ENCODE peak calls at places on chromosome 21, in eight cellular contexts. One of them, this sample, is unnamed. For H3K4me1, the result is how much of the 10 kb centered on the place peaks cover.

GRCh38 chr21:36330904-36331303 is 10.9 kb downstream of the MORC3 start:
- DNase-seq in uterus: peak
- DNase-seq in mammary epithelial cell: peak
- DNase-seq in hepatocyte: peak
- DNase-seq in heart left ventricle: no peak
- DNase-seq in PC-9: peak
- DNase-seq in fibroblast of lung: peak
- DNase-seq in K562: peak
- DNase-seq in this sample: peak

GRCh38 chr21:16117851-16118592 is 388.2 kb downstream of the USP25 start:
- DNase-seq in K562: no peak
- DNase-seq in fibroblast of lung: peak
- DNase-seq in PC-9: no peak
- DNase-seq in uterus: no peak
- DNase-seq in mammary epithelial cell: peak
- DNase-seq in hepatocyte: peak
- DNase-seq in heart left ventricle: no peak
- DNase-seq in this sample: no peak

GRCh38 chr21:35204850-35205564 is 155.9 kb upstream of the RUNX1 start:
- DNase-seq in uterus: peak
- DNase-seq in K562: peak
- DNase-seq in hepatocyte: peak
- DNase-seq in mammary epithelial cell: no peak
- DNase-seq in fibroblast of lung: peak
- DNase-seq in PC-9: no peak
- DNase-seq in heart left ventricle: peak
- DNase-seq in this sample: no peak

GRCh38 chr21:17580319-17580718 is 32.4 kb downstream of the BTG3 start:
- DNase-seq in PC-9: no peak
- DNase-seq in hepatocyte: no peak
- DNase-seq in uterus: no peak
- DNase-seq in heart left ventricle: no peak
- DNase-seq in mammary epithelial cell: no peak
- DNase-seq in K562: no peak
- DNase-seq in fibroblast of lung: no peak
- DNase-seq in this sample: no peak

GRCh38 chr21:32597205-32597604 is 11.9 kb upstream of the TCP10L start:
- DNase-seq in mammary epithelial cell: peak
- DNase-seq in fibroblast of lung: peak
- DNase-seq in K562: no peak
- DNase-seq in PC-9: peak
- DNase-seq in hepatocyte: no peak
- DNase-seq in uterus: no peak
- DNase-seq in heart left ventricle: no peak
- DNase-seq in this sample: no peak

GRCh38 chr21:17925000-17925610 is 105.9 kb upstream of the C21orf91 start:
- DNase-seq in fibroblast of lung: peak
- DNase-seq in uterus: peak
- DNase-seq in heart left ventricle: peak
- DNase-seq in hepatocyte: peak
- DNase-seq in PC-9: peak
- DNase-seq in mammary epithelial cell: peak
- DNase-seq in K562: peak
- DNase-seq in this sample: peak

GRCh38 chr21:37665230-37666024 is 250.8 kb downstream of the KCNJ6 start:
- DNase-seq in K562: no peak
- DNase-seq in mammary epithelial cell: no peak
- DNase-seq in uterus: peak
- DNase-seq in heart left ventricle: no peak
- DNase-seq in hepatocyte: no peak
- DNase-seq in fibroblast of lung: peak
- DNase-seq in PC-9: no peak
- DNase-seq in this sample: no peak

GRCh38 chr21:15614757-15615156 is 115.0 kb upstream of the USP25 start:
- DNase-seq in mammary epithelial cell: no peak
- DNase-seq in PC-9: no peak
- DNase-seq in heart left ventricle: no peak
- DNase-seq in fibroblast of lung: no peak
- DNase-seq in hepatocyte: peak
- DNase-seq in K562: no peak
- DNase-seq in uterus: no peak
- DNase-seq in this sample: no peak

GRCh38 chr21:17818158-17819113 is 720 bp downstream of the C21orf91 start:
- DNase-seq in K562: no peak
- DNase-seq in hepatocyte: peak
- DNase-seq in heart left ventricle: peak
- DNase-seq in fibroblast of lung: peak
- DNase-seq in PC-9: peak
- DNase-seq in uterus: peak
- DNase-seq in mammary epithelial cell: peak
- DNase-seq in this sample: peak

GRCh38 chr21:39581414-39581813 is 31.3 kb upstream of the B3GALT5 start:
- DNase-seq in hepatocyte: no peak
- DNase-seq in mammary epithelial cell: no peak
- DNase-seq in PC-9: no peak
- DNase-seq in K562: peak
- DNase-seq in heart left ventricle: no peak
- DNase-seq in fibroblast of lung: no peak
- DNase-seq in uterus: no peak
- DNase-seq in this sample: no peak

GRCh38 chr21:35084869-35085268 is 35.8 kb upstream of the RUNX1 start:
- DNase-seq in PC-9: peak
- DNase-seq in uterus: no peak
- DNase-seq in fibroblast of lung: peak
- DNase-seq in heart left ventricle: no peak
- DNase-seq in K562: no peak
- DNase-seq in mammary epithelial cell: peak
- DNase-seq in hepatocyte: no peak
- DNase-seq in this sample: no peak

GRCh38 chr21:16419188-16419874 is 689.5 kb downstream of the USP25 start:
- DNase-seq in hepatocyte: peak
- DNase-seq in PC-9: no peak
- DNase-seq in heart left ventricle: peak
- DNase-seq in K562: no peak
- DNase-seq in fibroblast of lung: peak
- DNase-seq in mammary epithelial cell: peak
- DNase-seq in uterus: peak
- DNase-seq in this sample: peak

GRCh38 chr21:36909901-36910561 is 56.4 kb downstream of the HLCS start:
- DNase-seq in fibroblast of lung: peak
- DNase-seq in K562: no peak
- DNase-seq in uterus: no peak
- DNase-seq in hepatocyte: peak
- DNase-seq in heart left ventricle: no peak
- DNase-seq in mammary epithelial cell: peak
- DNase-seq in PC-9: peak
- DNase-seq in this sample: peak

GRCh38 chr21:38308010-38308784 is 51.4 kb downstream of the KCNJ15 start:
- DNase-seq in uterus: no peak
- DNase-seq in mammary epithelial cell: no peak
- DNase-seq in hepatocyte: no peak
- DNase-seq in fibroblast of lung: no peak
- DNase-seq in PC-9: no peak
- DNase-seq in heart left ventricle: no peak
- DNase-seq in K562: no peak
- DNase-seq in this sample: no peak

GRCh38 chr21:17612023-17612564 is 607 bp downstream of the BTG3 start:
- DNase-seq in K562: no peak
- DNase-seq in uterus: peak
- DNase-seq in heart left ventricle: peak
- DNase-seq in fibroblast of lung: peak
- DNase-seq in PC-9: peak
- DNase-seq in hepatocyte: peak
- DNase-seq in mammary epithelial cell: peak
- DNase-seq in this sample: peak

GRCh38 chr21:29430030-29430429 is 131.3 kb downstream of the BACH1 start:
- DNase-seq in heart left ventricle: no peak
- DNase-seq in hepatocyte: no peak
- DNase-seq in fibroblast of lung: no peak
- DNase-seq in K562: no peak
- DNase-seq in PC-9: no peak
- DNase-seq in uterus: no peak
- DNase-seq in mammary epithelial cell: no peak
- DNase-seq in this sample: no peak

GRCh38 chr21:25396135-25396711 is 211.1 kb downstream of the MRPL39 start:
- DNase-seq in uterus: no peak
- DNase-seq in PC-9: no peak
- DNase-seq in mammary epithelial cell: no peak
- DNase-seq in fibroblast of lung: no peak
- DNase-seq in hepatocyte: no peak
- DNase-seq in heart left ventricle: no peak
- DNase-seq in K562: no peak
- DNase-seq in this sample: no peak

GRCh38 chr21:28590026-28590425 is 402.7 kb downstream of the LTN1 start:
- DNase-seq in heart left ventricle: no peak
- DNase-seq in PC-9: no peak
- DNase-seq in fibroblast of lung: no peak
- DNase-seq in hepatocyte: no peak
- DNase-seq in mammary epithelial cell: no peak
- DNase-seq in K562: no peak
- DNase-seq in uterus: no peak
- DNase-seq in this sample: no peak

GRCh38 chr21:35086357-35086756 is 37.3 kb upstream of the RUNX1 start:
- DNase-seq in uterus: no peak
- DNase-seq in heart left ventricle: no peak
- DNase-seq in K562: no peak
- DNase-seq in fibroblast of lung: peak
- DNase-seq in mammary epithelial cell: peak
- DNase-seq in hepatocyte: no peak
- DNase-seq in PC-9: no peak
- DNase-seq in this sample: no peak

GRCh38 chr21:35025206-35026152 is 23.6 kb downstream of the RUNX1 start:
- DNase-seq in K562: no peak
- DNase-seq in hepatocyte: no peak
- DNase-seq in PC-9: no peak
- DNase-seq in fibroblast of lung: no peak
- DNase-seq in heart left ventricle: no peak
- DNase-seq in uterus: no peak
- DNase-seq in mammary epithelial cell: no peak
- DNase-seq in this sample: no peak

GRCh38 chr21:18041012-18041411 is 203.6 kb upstream of the CHODL start:
- DNase-seq in hepatocyte: peak
- DNase-seq in PC-9: no peak
- DNase-seq in mammary epithelial cell: no peak
- DNase-seq in heart left ventricle: no peak
- DNase-seq in uterus: no peak
- DNase-seq in fibroblast of lung: no peak
- DNase-seq in K562: no peak
- DNase-seq in this sample: peak

GRCh38 chr21:45318146-45318555 is 30.5 kb upstream of the POFUT2 start:
- DNase-seq in heart left ventricle: peak
- DNase-seq in uterus: no peak
- DNase-seq in K562: no peak
- DNase-seq in PC-9: no peak
- DNase-seq in fibroblast of lung: no peak
- DNase-seq in hepatocyte: no peak
- DNase-seq in mammary epithelial cell: no peak
- DNase-seq in this sample: no peak
- H3K4me1 ChIP-seq in heart left ventricle: under half
- H3K4me1 ChIP-seq in uterus: under half
- H3K4me1 ChIP-seq in K562: half or more
- H3K4me1 ChIP-seq in PC-9: under half
- H3K4me1 ChIP-seq in fibroblast of lung: under half
- H3K4me1 ChIP-seq in hepatocyte: under half
- H3K4me1 ChIP-seq in mammary epithelial cell: under half
- H3K4me1 ChIP-seq in this sample: under half

GRCh38 chr21:46060596-46061061 is 37.3 kb upstream of the COL6A2 start:
- DNase-seq in fibroblast of lung: peak
- DNase-seq in mammary epithelial cell: peak
- DNase-seq in hepatocyte: peak
- DNase-seq in heart left ventricle: peak
- DNase-seq in PC-9: peak
- DNase-seq in K562: no peak
- DNase-seq in uterus: peak
- DNase-seq in this sample: no peak
- H3K4me1 ChIP-seq in fibroblast of lung: under half
- H3K4me1 ChIP-seq in mammary epithelial cell: under half
- H3K4me1 ChIP-seq in hepatocyte: under half
- H3K4me1 ChIP-seq in heart left ventricle: under half
- H3K4me1 ChIP-seq in PC-9: under half
- H3K4me1 ChIP-seq in K562: under half
- H3K4me1 ChIP-seq in uterus: under half
- H3K4me1 ChIP-seq in this sample: under half

GRCh38 chr21:26912466-26912865 is 54.4 kb downstream of the ADAMTS5 start:
- DNase-seq in fibroblast of lung: no peak
- DNase-seq in uterus: no peak
- DNase-seq in mammary epithelial cell: no peak
- DNase-seq in hepatocyte: no peak
- DNase-seq in PC-9: no peak
- DNase-seq in K562: no peak
- DNase-seq in heart left ventricle: no peak
- DNase-seq in this sample: no peak
- H3K4me1 ChIP-seq in fibroblast of lung: under half
- H3K4me1 ChIP-seq in uterus: under half
- H3K4me1 ChIP-seq in mammary epithelial cell: under half
- H3K4me1 ChIP-seq in hepatocyte: under half
- H3K4me1 ChIP-seq in PC-9: under half
- H3K4me1 ChIP-seq in K562: under half
- H3K4me1 ChIP-seq in heart left ventricle: under half
- H3K4me1 ChIP-seq in this sample: under half

GRCh38 chr21:34018185-34018584 is 55.2 kb upstream of the MRPS6 start:
- DNase-seq in heart left ventricle: no peak
- DNase-seq in K562: no peak
- DNase-seq in hepatocyte: no peak
- DNase-seq in uterus: no peak
- DNase-seq in mammary epithelial cell: no peak
- DNase-seq in PC-9: no peak
- DNase-seq in fibroblast of lung: no peak
- DNase-seq in this sample: no peak

GRCh38 chr21:34020005-34020847 is 53.2 kb upstream of the MRPS6 start:
- DNase-seq in fibroblast of lung: peak
- DNase-seq in hepatocyte: no peak
- DNase-seq in PC-9: no peak
- DNase-seq in mammary epithelial cell: no peak
- DNase-seq in K562: no peak
- DNase-seq in heart left ventricle: peak
- DNase-seq in uterus: no peak
- DNase-seq in this sample: no peak

GRCh38 chr21:34017127-34017961 is 56.0 kb upstream of the MRPS6 start:
- DNase-seq in hepatocyte: no peak
- DNase-seq in K562: no peak
- DNase-seq in uterus: no peak
- DNase-seq in mammary epithelial cell: no peak
- DNase-seq in heart left ventricle: no peak
- DNase-seq in PC-9: no peak
- DNase-seq in fibroblast of lung: peak
- DNase-seq in this sample: no peak

GRCh38 chr21:34019402-34019801 is 54.0 kb upstream of the MRPS6 start:
- DNase-seq in K562: no peak
- DNase-seq in fibroblast of lung: no peak
- DNase-seq in PC-9: no peak
- DNase-seq in heart left ventricle: no peak
- DNase-seq in hepatocyte: no peak
- DNase-seq in uterus: no peak
- DNase-seq in mammary epithelial cell: no peak
- DNase-seq in this sample: no peak

DNA sequence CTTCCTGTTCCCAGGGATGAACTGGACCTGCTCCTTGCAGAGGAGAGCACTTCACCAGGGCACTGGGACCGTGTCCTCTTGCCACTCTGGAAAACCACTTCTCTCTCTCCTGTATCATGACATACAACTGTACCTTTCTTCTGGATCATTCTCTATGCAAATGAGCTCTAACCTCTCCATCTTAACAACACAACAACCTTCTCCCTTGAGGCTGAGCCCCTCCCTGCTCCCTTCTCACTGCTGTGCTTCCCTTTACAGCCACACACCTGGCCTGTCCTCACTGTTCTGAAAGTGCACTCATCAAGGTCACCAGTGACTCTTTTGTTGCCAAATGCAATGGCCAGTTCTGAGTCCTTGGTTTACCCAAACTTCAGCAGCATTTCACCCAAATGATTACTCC is 54.5 kb upstream of the MRPS6 start:
- DNase-seq in uterus: no peak
- DNase-seq in fibroblast of lung: no peak
- DNase-seq in K562: no peak
- DNase-seq in mammary epithelial cell: no peak
- DNase-seq in heart left ventricle: no peak
- DNase-seq in hepatocyte: no peak
- DNase-seq in PC-9: no peak
- DNase-seq in this sample: no peak
- H3K4me1 ChIP-seq in uterus: under half
- H3K4me1 ChIP-seq in fibroblast of lung: under half
- H3K4me1 ChIP-seq in K562: under half
- H3K4me1 ChIP-seq in mammary epithelial cell: under half
- H3K4me1 ChIP-seq in heart left ventricle: under half
- H3K4me1 ChIP-seq in hepatocyte: under half
- H3K4me1 ChIP-seq in PC-9: under half
- H3K4me1 ChIP-seq in this sample: under half

This sample was measured in small intestine.